ENCODE peak calls at places on chromosomes 1 and 21, in ten cellular contexts. E is stimulated activated CD8-positive, alpha-beta memory T cell treated with anti-CD3 and anti-CD28 coated beads, Interleukin-7, amount 100 ng/mL, for 1 hour; Q is amniotic stem cell; Z is neural progenitor cell; O is T-helper 17 cell; A is HCEC 1CT; C is fibroblast of lung; U is NCI-H748 treated with DMSO at 0.1 percent for 48 hours; R is ovary; I is Ammon's horn. P is an unnamed sample.

GRCh38 chr21:18522181-18522771 is 118.7 kb upstream of the TMPRSS15 start:
- DNase-seq in E (no peak), Q (no peak), Z (peak), O (no peak), A (no peak), C (peak), U (no peak), R (no peak), I (peak), P (no peak)

GRCh38 chr1:151024540-151025146 is 11.7 kb upstream of the BNIPL start:
- DNase-seq in E (peak), Q (no peak), Z (peak), O (peak), A (peak), C (peak), U (peak), R (peak), I (peak), P (peak)

GRCh38 chr1:218785928-218786327 is 387.8 kb upstream of the LYPLAL1 start:
- DNase-seq in E (no peak), Q (no peak), Z (no peak), O (no peak), A (no peak), C (peak), U (no peak), R (peak), I (peak), P (no peak)

GRCh38 chr1:197330213-197330612 is 62.2 kb downstream of the CRB1 start:
- DNase-seq in E (no peak), Q (no peak), Z (no peak), O (no peak), A (no peak), C (no peak), U (no peak), R (no peak), I (no peak), P (no peak)

GRCh38 chr1:68383092-68383491 is 66.7 kb downstream of the RPE65 start:
- DNase-seq in E (no peak), Q (no peak), Z (no peak), O (no peak), A (no peak), C (no peak), U (no peak), R (no peak), I (no peak), P (no peak)

GRCh38 chr1:167973832-167974231 is 37.0 kb upstream of the MPC2 start:
- DNase-seq in E (no peak), Q (no peak), Z (no peak), O (no peak), A (no peak), C (no peak), U (no peak), R (no peak), I (no peak), P (no peak)

GRCh38 chr1:14320518-14320917 is 278.0 kb upstream of the KAZN start:
- DNase-seq in E (no peak), Q (no peak), Z (no peak), O (no peak), A (no peak), C (peak), U (peak), R (no peak), I (no peak), P (no peak)

GRCh38 chr1:221204055-221204833 is 325.0 kb downstream of the HLX start:
- DNase-seq in E (no peak), Q (no peak), Z (no peak), O (no peak), A (no peak), C (no peak), U (no peak), R (no peak), I (no peak), P (no peak)

GRCh38 chr1:90198616-90199015 is 203.7 kb downstream of the ZNF326 start:
- DNase-seq in E (no peak), Q (no peak), Z (peak), O (no peak), A (no peak), C (no peak), U (peak), R (no peak), I (no peak), P (no peak)

GRCh38 chr1:152806576-152806975 is at the start of gene LCE1C:
- DNase-seq in E (no peak), Q (no peak), Z (no peak), O (no peak), A (no peak), C (no peak), U (no peak), R (no peak), I (no peak), P (no peak)

GRCh38 chr21:43348801-43349261 is 78.1 kb downstream of the SIK1 start:
- DNase-seq in E (no peak), Q (no peak), Z (no peak), O (no peak), A (no peak), C (no peak), U (no peak), R (no peak), I (no peak), P (no peak)

GRCh38 chr21:36381841-36382589 is 3.2 kb upstream of the CHAF1B start:
- DNase-seq in E (no peak), Q (no peak), Z (no peak), O (no peak), A (peak), C (peak), U (no peak), R (no peak), I (no peak), P (no peak)

GRCh38 chr21:45041351-45041805 is 33.0 kb upstream of the ADARB1 start:
- DNase-seq in E (no peak), Q (no peak), Z (no peak), O (no peak), A (peak), C (peak), U (no peak), R (peak), I (no peak), P (peak)

GRCh38 chr1:117820694-117821381 is 108.6 kb downstream of the GDAP2 start:
- DNase-seq in E (no peak), Q (no peak), Z (no peak), O (no peak), A (peak), C (peak), U (no peak), R (no peak), I (no peak), P (no peak)

GRCh38 chr1:50917128-50917795 is 42.8 kb downstream of the FAF1 start:
- DNase-seq in E (no peak), Q (no peak), Z (no peak), O (no peak), A (no peak), C (no peak), U (no peak), R (no peak), I (peak), P (no peak)

GRCh38 chr1:230758705-230759354 is 11.6 kb downstream of the CAPN9 start:
- DNase-seq in E (no peak), Q (no peak), Z (no peak), O (no peak), A (peak), C (no peak), U (no peak), R (no peak), I (no peak), P (no peak)

GRCh38 chr1:108817811-108818210 is 39.1 kb downstream of the AKNAD1 start:
- DNase-seq in E (no peak), Q (no peak), Z (no peak), O (no peak), A (no peak), C (no peak), U (no peak), R (no peak), I (no peak), P (no peak)

GRCh38 chr1:38891753-38892152 is 10.4 kb upstream of the GJA9 start:
- DNase-seq in E (no peak), Q (no peak), Z (peak), O (no peak), A (no peak), C (peak), U (no peak), R (no peak), I (no peak), P (no peak)

GRCh38 chr1:205301220-205301821 is 20.2 kb downstream of the NUAK2 start:
- DNase-seq in E (no peak), Q (peak), Z (peak), O (no peak), A (peak), C (peak), U (no peak), R (peak), I (no peak), P (peak)

GRCh38 chr21:43824250-43824882 is 35.0 kb downstream of the RRP1 start:
- DNase-seq in E (no peak), Q (no peak), Z (no peak), O (no peak), A (peak), C (peak), U (no peak), R (no peak), I (no peak), P (no peak)

GRCh38 chr1:7373251-7373650 is 397.8 kb upstream of the VAMP3 start:
- DNase-seq in E (no peak), Q (no peak), Z (no peak), O (no peak), A (no peak), C (no peak), U (no peak), R (no peak), I (no peak), P (no peak)

GRCh38 chr1:210764536-210764935 is 369.4 kb downstream of the KCNH1 start:
- DNase-seq in E (no peak), Q (no peak), Z (no peak), O (no peak), A (no peak), C (peak), U (no peak), R (no peak), I (no peak), P (no peak)

GRCh38 chr1:29998686-29999085 is 724.7 kb downstream of the MATN1 start:
- DNase-seq in E (no peak), Q (no peak), Z (no peak), O (no peak), A (no peak), C (no peak), U (no peak), R (no peak), I (no peak), P (no peak)

GRCh38 chr1:109275706-109276345 is 7.1 kb downstream of the PSRC1 start:
- DNase-seq in E (no peak), Q (no peak), Z (no peak), O (no peak), A (no peak), C (peak), U (no peak), R (no peak), I (no peak), P (no peak)

GRCh38 chr1:62725255-62725654 is 37.1 kb upstream of the DOCK7 start:
- DNase-seq in E (no peak), Q (peak), Z (no peak), O (no peak), A (peak), C (peak), U (no peak), R (no peak), I (no peak), P (no peak)

GRCh38 chr1:212070720-212071302 is 35.3 kb downstream of the DTL start:
- DNase-seq in E (no peak), Q (peak), Z (peak), O (no peak), A (peak), C (peak), U (no peak), R (no peak), I (peak), P (no peak)

GRCh38 chr1:41455479-41456271 is 28.8 kb downstream of the EDN2 start:
- DNase-seq in E (no peak), Q (peak), Z (no peak), O (no peak), A (no peak), C (peak), U (no peak), R (no peak), I (peak), P (peak)

GRCh38 chr1:232327296-232327695 is 302.6 kb downstream of the SIPA1L2 start:
- DNase-seq in E (no peak), Q (no peak), Z (no peak), O (no peak), A (no peak), C (peak), U (peak), R (no peak), I (no peak), P (no peak)

GRCh38 chr1:160578694-160579191 is 553 bp downstream of the CD84 start:
- DNase-seq in E (no peak), Q (no peak), Z (no peak), O (no peak), A (no peak), C (no peak), U (no peak), R (no peak), I (no peak), P (no peak)

GRCh38 chr1:165069829-165070228 is 286.7 kb downstream of the LMX1A start:
- DNase-seq in E (no peak), Q (no peak), Z (no peak), O (no peak), A (no peak), C (no peak), U (peak), R (no peak), I (peak), P (no peak)

GRCh38 chr1:203640723-203641523 is 14.3 kb downstream of the ATP2B4 start:
- DNase-seq in E (no peak), Q (no peak), Z (no peak), O (no peak), A (no peak), C (no peak), U (no peak), R (no peak), I (no peak), P (no peak)

GRCh38 chr1:1219341-1219740 is 5.4 kb upstream of the TNFRSF4 start:
- DNase-seq in E (no peak), Q (no peak), Z (no peak), O (peak), A (no peak), C (no peak), U (no peak), R (no peak), I (no peak), P (no peak)

GRCh38 chr1:3522112-3522511 is 67.6 kb downstream of the ARHGEF16 start:
- DNase-seq in E (no peak), Q (no peak), Z (no peak), O (no peak), A (no peak), C (no peak), U (no peak), R (no peak), I (no peak), P (no peak)

P was measured in breast epithelium.